ENCODE peak calls at places on chromosome 1, in five cellular contexts. P is OCI-LY7, B is fibroblast of the aortic adventitia, U is A549, A is kidney. E is an unnamed sample.

GRCh38 chr1:245480393-245481120 is 325.8 kb downstream of the KIF26B start:
- DNase-seq in U (no peak), P (no peak), B (no peak), A (no peak), E (no peak)

GRCh38 chr1:224700915-224701531 is 84.9 kb downstream of the CNIH3 start:
- DNase-seq in P (peak), A (no peak), B (peak), U (peak), E (no peak)

GRCh38 chr1:80101159-80101558 is 1094.6 kb upstream of the ADGRL4 start:
- DNase-seq in B (no peak), A (no peak), U (no peak), P (no peak), E (no peak)

GRCh38 chr1:211738709-211739301 is 63.4 kb upstream of the NEK2 start:
- DNase-seq in B (no peak), P (peak), U (no peak), A (no peak), E (no peak)

GRCh38 chr1:37596182-37596667 is 488 bp upstream of the GNL2 start:
- DNase-seq in P (no peak), B (no peak), A (no peak), U (no peak), E (no peak)

GRCh38 chr1:8374812-8375211 is 56.9 kb downstream of the SLC45A1 start:
- DNase-seq in P (peak), B (no peak), A (no peak), U (peak), E (peak)

GRCh38 chr1:9289724-9290493 is 2.8 kb upstream of the SPSB1 start:
- DNase-seq in B (peak), U (peak), A (no peak), P (no peak), E (peak)

GRCh38 chr1:179016694-179017382 is 8.9 kb upstream of the FAM20B start:
- DNase-seq in U (peak), B (peak), A (peak), P (no peak), E (peak)

GRCh38 chr1:201886103-201886885 is 2.4 kb upstream of the SHISA4 start:
- DNase-seq in P (no peak), U (no peak), B (peak), A (no peak), E (no peak)

GRCh38 chr1:86541859-86542258 is 5.0 kb upstream of the CLCA4 start:
- DNase-seq in P (no peak), B (peak), A (no peak), U (no peak), E (no peak)

GRCh38 chr1:97365026-97365425 is 555.8 kb downstream of the DPYD start:
- DNase-seq in P (no peak), U (no peak), A (no peak), B (no peak), E (no peak)

GRCh38 chr1:32178380-32179192 is 889 bp upstream of the TXLNA start:
- DNase-seq in P (no peak), B (no peak), U (no peak), A (no peak), E (no peak)

GRCh38 chr1:156433032-156433431 is 64.0 kb downstream of the RHBG start:
- DNase-seq in U (no peak), A (no peak), P (no peak), B (no peak), E (no peak)

GRCh38 chr1:156434976-156435550 is 65.5 kb downstream of the MEF2D start:
- DNase-seq in P (no peak), B (no peak), A (no peak), U (no peak), E (no peak)

GRCh38 chr1:156431366-156432108 is 62.5 kb downstream of the RHBG start:
- DNase-seq in B (no peak), A (no peak), P (no peak), U (no peak), E (no peak)

GRCh38 chr1:156432109-156433018 is 63.4 kb downstream of the RHBG start:
- DNase-seq in A (no peak), B (no peak), P (no peak), U (no peak), E (no peak)

DNA sequence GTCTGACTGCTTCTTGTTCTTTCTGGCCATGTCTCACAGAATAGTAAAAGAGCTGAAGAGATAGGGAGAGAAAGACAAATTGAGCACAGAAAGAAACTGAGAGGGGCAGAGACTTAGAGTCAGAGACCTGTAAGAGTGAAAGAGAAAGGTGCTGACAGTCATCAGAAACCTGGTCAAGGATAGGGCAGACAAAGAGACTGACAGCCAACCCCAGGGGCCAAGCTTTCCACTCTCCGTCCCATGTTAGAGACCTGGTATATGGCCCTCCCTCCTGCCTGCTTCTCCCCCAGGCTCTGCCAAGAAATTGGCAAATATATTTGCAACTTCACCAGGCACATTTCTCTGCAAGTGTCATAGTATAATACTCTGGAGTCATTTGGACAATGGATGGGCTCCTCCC is 64.6 kb downstream of the RHBG start:
- DNase-seq in P (no peak), A (no peak), B (no peak), U (no peak), E (no peak)
- H3K4me3 ChIP-seq in P (no peak), A (no peak), B (no peak), U (no peak), E (no peak)

GRCh38 chr1:69915347-69915746 is 290.0 kb downstream of the LRRC40 start:
- DNase-seq in P (no peak), U (no peak), A (no peak), B (peak), E (peak)
- H3K4me3 ChIP-seq in P (no peak), U (no peak), A (no peak), B (no peak), E (peak)

GRCh38 chr1:6580588-6581270 is 935 bp downstream of the ZBTB48 start:
- DNase-seq in U (no peak), A (peak), B (no peak), P (peak), E (peak)

GRCh38 chr1:6579374-6580118 is at the start of gene ZBTB48:
- DNase-seq in P (peak), U (peak), B (peak), A (peak), E (peak)

GRCh38 chr1:6577831-6578525 is 1.8 kb upstream of the ZBTB48 start:
- DNase-seq in B (peak), P (no peak), A (no peak), U (no peak), E (no peak)

GRCh38 chr1:6580119-6580587 is 359 bp downstream of the ZBTB48 start:
- DNase-seq in U (no peak), P (peak), A (no peak), B (no peak), E (peak)

DNA sequence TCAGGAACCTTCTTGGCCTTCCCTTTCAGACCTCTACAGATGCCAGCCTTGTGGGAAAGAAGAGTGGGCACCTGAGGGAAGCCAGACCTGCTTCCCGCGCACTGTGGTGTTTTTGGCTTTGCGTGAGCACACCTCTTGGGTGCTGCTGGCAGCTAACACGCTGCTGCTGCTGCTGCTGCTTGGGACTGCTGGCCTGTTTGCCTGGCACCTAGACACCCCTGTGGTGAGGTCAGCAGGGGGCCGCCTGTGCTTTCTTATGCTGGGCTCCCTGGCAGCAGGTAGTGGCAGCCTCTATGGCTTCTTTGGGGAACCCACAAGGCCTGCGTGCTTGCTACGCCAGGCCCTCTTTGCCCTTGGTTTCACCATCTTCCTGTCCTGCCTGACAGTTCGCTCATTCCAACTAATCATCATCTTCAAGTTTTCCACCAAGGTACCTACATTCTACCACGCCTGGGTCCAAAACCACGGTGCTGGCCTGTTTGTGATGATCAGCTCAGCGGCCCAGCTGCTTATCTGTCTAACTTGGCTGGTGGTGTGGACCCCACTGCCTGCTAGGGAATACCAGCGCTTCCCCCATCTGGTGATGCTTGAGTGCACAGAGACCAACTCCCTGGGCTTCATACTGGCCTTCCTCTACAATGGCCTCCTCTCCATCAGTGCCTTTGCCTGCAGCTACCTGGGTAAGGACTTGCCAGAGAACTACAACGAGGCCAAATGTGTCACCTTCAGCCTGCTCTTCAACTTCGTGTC is 995 bp upstream of the ZBTB48 start:
- DNase-seq in P (no peak), A (peak), U (no peak), B (no peak), E (no peak)
- H3K4me3 ChIP-seq in P (peak), A (peak), U (no peak), B (peak), E (peak)

DNA sequence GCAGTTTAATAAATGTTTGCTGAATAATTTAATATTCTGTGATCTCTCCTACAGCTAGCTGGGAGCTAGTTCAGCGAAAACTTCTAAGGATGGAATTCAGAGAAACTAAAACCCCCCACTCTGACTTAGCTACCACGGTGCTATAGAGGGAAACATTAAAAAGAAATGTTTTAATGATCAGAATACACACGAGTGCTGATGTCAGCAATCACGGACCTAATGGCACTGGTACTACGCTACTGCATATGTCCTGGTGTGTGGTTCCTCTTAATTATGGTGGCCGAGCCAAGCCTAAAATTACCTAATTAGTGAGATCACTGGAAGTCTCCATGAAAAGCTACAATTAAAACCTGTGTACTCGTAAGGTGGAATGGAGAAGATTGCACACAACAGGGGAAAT is 23.9 kb upstream of the LSM10 start:
- DNase-seq in P (no peak), A (no peak), B (no peak), U (no peak), E (no peak)
- H3K4me3 ChIP-seq in P (no peak), A (no peak), B (no peak), U (no peak), E (no peak)

DNA sequence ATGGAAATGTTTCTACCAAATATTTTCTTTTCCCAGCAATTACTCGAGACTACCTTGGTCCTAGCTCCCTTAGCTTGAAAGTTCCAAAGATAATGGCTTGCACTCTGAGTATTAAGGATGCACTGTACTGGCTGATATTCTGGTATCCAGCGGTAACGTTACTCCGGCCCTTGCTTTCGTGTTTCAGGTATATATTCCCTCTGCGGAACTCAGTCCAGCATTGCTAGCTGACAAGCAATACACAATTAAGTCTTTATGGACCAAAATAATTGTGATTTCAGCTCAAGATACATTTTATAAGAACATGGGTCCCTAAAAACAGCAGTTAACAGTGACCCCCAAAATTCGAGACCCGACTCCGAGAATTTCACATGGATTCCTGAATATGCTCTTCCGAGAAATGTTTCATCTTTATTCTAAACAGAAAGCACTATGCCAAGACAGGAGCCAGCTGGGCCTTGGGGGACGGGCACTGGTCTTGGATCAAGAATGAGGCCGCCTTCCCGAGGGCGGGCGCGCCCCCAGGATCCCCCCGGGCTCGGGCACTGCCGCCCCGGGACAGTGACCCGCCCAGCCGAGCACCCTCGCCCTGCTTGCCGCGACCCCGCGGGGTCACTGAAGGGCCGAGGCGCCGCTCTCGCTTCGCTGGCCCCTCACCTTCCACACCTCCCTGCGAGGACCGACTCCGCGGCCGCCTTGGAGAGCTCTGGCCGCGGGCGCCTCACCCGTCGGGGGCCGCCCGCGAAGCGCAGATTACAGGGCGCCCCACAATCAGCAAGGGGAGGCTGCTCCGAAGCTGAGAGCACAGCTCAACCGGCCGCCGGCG is 664 bp downstream of the SCYL3 start:
- DNase-seq in A (peak), P (peak), B (peak), U (peak), E (peak)
- H3K4me3 ChIP-seq in A (peak), P (peak), B (peak), U (peak), E (peak)

E was measured in adipocyte.